ENCODE peak calls at places on chromosomes 6 and 20, in ten cellular contexts. V is stimulated activated CD4-positive, alpha-beta T cell treated with anti-CD3 and anti-CD28 coated beads, Interleukin-4, amount 100 ng/mL, for 1 hour; I is CD4-positive, CD25-positive, alpha-beta regulatory T cell; S is HFFc6; M is activated T-cell treated with anti-CD3 and anti-CD28 coated beads for 4 hours; H is retinal pigment epithelial cell; E is NCI-H1417; C is ascending aorta; Z is stomach; F is Caco-2. A is an unnamed sample.

GRCh38 chr20:49717693-49718092 is 4.0 kb upstream of the B4GALT5 start:
- DNase-seq in V (no peak), F (no peak), H (no peak), Z (no peak), M (no peak), S (no peak), I (peak; percentile 21), E (no peak), C (no peak), A (no peak)

GRCh38 chr20:38220587-38220986 is 39.9 kb downstream of the KIAA1755 start:
- DNase-seq in F (no peak), C (no peak), M (no peak), E (no peak), I (no peak), Z (no peak), V (no peak), S (no peak), H (no peak), A (no peak)

GRCh38 chr20:44442298-44443070 is 33.2 kb upstream of the TTPAL start:
- DNase-seq in E (no peak), M (no peak), S (no peak), Z (no peak), I (no peak), F (peak; percentile 65), H (no peak), V (no peak), C (no peak), A (no peak)

GRCh38 chr6:110689275-110689935 is 125.9 kb downstream of the CDK19 start:
- DNase-seq in V (no peak), I (peak; percentile 8), E (peak; percentile 11), S (no peak), F (no peak), C (no peak), Z (no peak), H (no peak), M (no peak), A (no peak)

GRCh38 chr20:22402990-22403859 is 181.1 kb downstream of the FOXA2 start:
- DNase-seq in E (peak; percentile 85), C (no peak), M (no peak), F (peak; percentile 75), S (no peak), I (no peak), H (no peak), V (no peak), Z (no peak), A (no peak)

GRCh38 chr6:153121311-153121710 is 9.8 kb downstream of the RGS17 start:
- DNase-seq in S (no peak), I (no peak), H (no peak), M (no peak), F (no peak), C (no peak), Z (no peak), V (no peak), E (no peak), A (no peak)

GRCh38 chr6:94478178-94479140 is 1059.1 kb upstream of the EPHA7 start:
- DNase-seq in H (peak; percentile 54), I (no peak), F (no peak), S (no peak), V (no peak), Z (no peak), M (no peak), C (no peak), E (peak; percentile 4), A (no peak)

GRCh38 chr20:20452254-20452676 is 84.4 kb downstream of the INSM1 start:
- DNase-seq in S (peak; percentile 27), F (no peak), I (peak; percentile 81), E (peak; percentile 68), H (peak; percentile 38), V (peak; percentile 60), M (peak; percentile 13), C (peak; percentile 68), Z (peak; percentile 45), A (peak; percentile 61)

GRCh38 chr6:133245033-133245903 is 4.1 kb downstream of the EYA4 start:
- DNase-seq in H (no peak), C (no peak), I (no peak), E (no peak), M (no peak), S (no peak), F (no peak), V (no peak), Z (no peak), A (no peak)

GRCh38 chr20:62543470-62544302 is 67.9 kb upstream of the GATA5 start:
- DNase-seq in H (no peak), M (no peak), I (no peak), Z (no peak), F (no peak), C (no peak), S (no peak), E (no peak), V (no peak), A (no peak)

GRCh38 chr6:24908555-24908954 is 27.2 kb downstream of the RIPOR2 start:
- DNase-seq in S (peak; percentile 43), H (no peak), C (no peak), Z (no peak), E (no peak), V (no peak), F (no peak), M (no peak), I (no peak), A (no peak)

GRCh38 chr6:79377830-79378460 is 143.5 kb upstream of the HMGN3 start:
- DNase-seq in M (no peak), C (no peak), S (no peak), V (no peak), F (no peak), E (no peak), I (no peak), H (no peak), Z (no peak), A (no peak)

GRCh38 chr6:105936972-105937371 is 149.2 kb upstream of the PRDM1 start:
- DNase-seq in H (no peak), E (no peak), V (no peak), F (peak; percentile 72), M (no peak), S (no peak), C (no peak), I (no peak), Z (no peak), A (no peak)

GRCh38 chr6:108452725-108453195 is 108.0 kb upstream of the FOXO3 start:
- DNase-seq in V (no peak), C (no peak), M (no peak), S (no peak), I (no peak), F (no peak), E (no peak), H (no peak), Z (no peak), A (no peak)

GRCh38 chr20:10848810-10849370 is 175.1 kb upstream of the JAG1 start:
- DNase-seq in S (peak; percentile 48), H (peak; percentile 39), Z (no peak), E (no peak), M (no peak), I (no peak), V (no peak), F (peak; percentile 69), C (no peak), A (no peak)

GRCh38 chr6:131225959-131226358 is 90.7 kb downstream of the AKAP7 start:
- DNase-seq in S (no peak), F (no peak), M (no peak), C (no peak), V (no peak), I (no peak), Z (no peak), H (no peak), E (no peak), A (no peak)

GRCh38 chr6:33410050-33410710 is 634 bp upstream of the PHF1 start:
- DNase-seq in C (peak; percentile 98), H (peak; percentile 83), E (peak; percentile 97), Z (peak; percentile 98), F (peak; percentile 99), I (peak; percentile 98), M (peak; percentile 98), S (peak; percentile 98), V (peak; percentile 97), A (peak; percentile 99)

GRCh38 chr6:43772571-43773049 is 2.6 kb downstream of the VEGFA start:
- DNase-seq in F (no peak), V (no peak), E (peak; percentile 36), I (no peak), M (no peak), S (no peak), C (no peak), Z (peak; percentile 51), H (no peak), A (no peak)

GRCh38 chr6:119481981-119482380 is 132.4 kb upstream of the MAN1A1 start:
- DNase-seq in M (no peak), Z (no peak), S (no peak), H (no peak), I (no peak), V (no peak), F (no peak), E (no peak), C (no peak), A (no peak)

GRCh38 chr6:29676981-29677601 is 3.9 kb downstream of the ZFP57 start:
- DNase-seq in C (no peak), V (no peak), S (peak; percentile 23), M (no peak), H (no peak), I (no peak), Z (no peak), F (no peak), E (no peak), A (no peak)

GRCh38 chr20:36251426-36251825 is 15.1 kb downstream of the AAR2 start:
- DNase-seq in M (no peak), Z (no peak), V (no peak), C (no peak), S (no peak), F (no peak), H (no peak), I (no peak), E (no peak), A (no peak)

GRCh38 chr6:134512946-134513345 is 195.0 kb upstream of the SGK1 start:
- DNase-seq in M (no peak), I (no peak), C (no peak), H (no peak), S (no peak), Z (no peak), V (no peak), E (no peak), F (no peak), A (no peak)

GRCh38 chr6:47780510-47781356 is 1.1 kb upstream of the OPN5 start:
- DNase-seq in F (peak; percentile 55), Z (peak; percentile 30), S (peak; percentile 68), V (peak; percentile 17), M (peak; percentile 10), I (peak; percentile 57), E (peak; percentile 44), H (peak; percentile 30), C (no peak), A (peak; percentile 47)

GRCh38 chr20:64049060-64049886 is at the start of gene SOX18:
- DNase-seq in C (no peak), M (no peak), V (peak; percentile 34), F (peak; percentile 77), H (no peak), I (peak; percentile 49), E (no peak), Z (no peak), S (no peak), A (peak; percentile 53)

GRCh38 chr6:98636941-98637340 is 197.4 kb upstream of the POU3F2 start:
- DNase-seq in S (no peak), E (no peak), M (no peak), Z (no peak), I (no peak), C (no peak), V (no peak), F (no peak), H (no peak), A (no peak)

GRCh38 chr6:66638099-66638498 is 931.1 kb upstream of the EYS start:
- DNase-seq in C (no peak), H (no peak), V (no peak), S (no peak), F (no peak), E (no peak), I (no peak), Z (no peak), M (no peak), A (no peak)

GRCh38 chr6:37651991-37652390 is 45.7 kb downstream of the MDGA1 start:
- DNase-seq in C (no peak), V (no peak), Z (no peak), F (no peak), I (no peak), E (no peak), M (no peak), H (no peak), S (no peak), A (no peak)

A was measured in B cell.